ENCODE peak calls at places on chromosomes 4 and X, in four cellular contexts. W, A, D and L are unnamed samples.

GRCh38 chr4:158051401-158052235 is 121.2 kb downstream of the GASK1B start:
- DNase-seq in D (no peak), W (no peak), A (no peak), L (no peak)

GRCh38 chrX:26262121-26262523 is 46.2 kb downstream of the MAGEB5 start:
- DNase-seq in W (no peak), D (no peak), A (no peak), L (no peak)

GRCh38 chr4:6526696-6527095 is 48.3 kb upstream of the MAN2B2 start:
- DNase-seq in W (no peak), A (no peak), D (no peak), L (no peak)

GRCh38 chrX:119518371-119518770 is 46.8 kb downstream of the STEEP1 start:
- DNase-seq in D (no peak), A (no peak), W (no peak), L (no peak)

GRCh38 chr4:95102391-95102790 is 344.6 kb downstream of the BMPR1B start:
- DNase-seq in A (no peak), D (no peak), W (no peak), L (no peak)

GRCh38 chr4:91064157-91064853 is 937.1 kb downstream of the CCSER1 start:
- DNase-seq in D (no peak), A (no peak), W (no peak), L (peak)

GRCh38 chr4:146132445-146132844 is 43.1 kb upstream of the LSM6 start:
- DNase-seq in A (no peak), W (peak), D (no peak), L (no peak)

GRCh38 chrX:21382715-21383114 is 8.5 kb downstream of the CNKSR2 start:
- DNase-seq in A (no peak), W (no peak), D (no peak), L (no peak)

GRCh38 chr4:169723207-169723606 is 34.5 kb downstream of the HPF1 start:
- DNase-seq in W (no peak), A (peak), D (no peak), L (peak)

GRCh38 chr4:123505077-123505456 is 108.5 kb downstream of the SPRY1 start:
- DNase-seq in D (no peak), A (no peak), W (no peak), L (peak)

GRCh38 chrX:141278306-141278705 is 36.0 kb upstream of the SPANXC start:
- DNase-seq in A (peak), W (no peak), D (no peak), L (peak)

GRCh38 chrX:15882704-15883539 is 28.3 kb upstream of the AP1S2 start:
- DNase-seq in A (no peak), D (no peak), W (peak), L (no peak)

GRCh38 chr4:82480786-82481317 is 50.5 kb downstream of the ENOPH1 start:
- DNase-seq in A (no peak), W (no peak), D (no peak), L (no peak)

GRCh38 chr4:2417765-2418651 is at the start of gene ZFYVE28:
- DNase-seq in A (peak), W (no peak), D (no peak), L (no peak)

GRCh38 chr4:52984469-52984868 is 122.4 kb downstream of the RASL11B start:
- DNase-seq in W (no peak), D (no peak), A (no peak), L (no peak)

GRCh38 chrX:64192673-64193072 is 12.8 kb downstream of the AMER1 start:
- DNase-seq in W (no peak), A (no peak), D (no peak), L (no peak)

GRCh38 chr4:32931475-32931874 is 2211.3 kb downstream of the PCDH7 start:
- DNase-seq in A (no peak), D (no peak), W (no peak), L (no peak)

GRCh38 chr4:182679531-182679930 is 237.7 kb downstream of the DCTD start:
- DNase-seq in W (no peak), D (no peak), A (no peak), L (no peak)

GRCh38 chrX:31593353-31593752 is 521.5 kb upstream of the FTHL17 start:
- DNase-seq in D (no peak), A (no peak), W (no peak), L (no peak)

GRCh38 chrX:68180501-68181061 is 252.7 kb downstream of the OPHN1 start:
- DNase-seq in D (no peak), A (peak), W (no peak), L (no peak)
- TF ChIP-seq ATF2 in D (no peak), A (no peak), W (no peak), L (no peak)

GRCh38 chr4:121138014-121138413 is 26.1 kb downstream of the TNIP3 start:
- DNase-seq in D (no peak), A (no peak), W (no peak), L (no peak)
- TF ChIP-seq BRCA1 in D (no peak), A (no peak), W (no peak), L (no peak)

DNA sequence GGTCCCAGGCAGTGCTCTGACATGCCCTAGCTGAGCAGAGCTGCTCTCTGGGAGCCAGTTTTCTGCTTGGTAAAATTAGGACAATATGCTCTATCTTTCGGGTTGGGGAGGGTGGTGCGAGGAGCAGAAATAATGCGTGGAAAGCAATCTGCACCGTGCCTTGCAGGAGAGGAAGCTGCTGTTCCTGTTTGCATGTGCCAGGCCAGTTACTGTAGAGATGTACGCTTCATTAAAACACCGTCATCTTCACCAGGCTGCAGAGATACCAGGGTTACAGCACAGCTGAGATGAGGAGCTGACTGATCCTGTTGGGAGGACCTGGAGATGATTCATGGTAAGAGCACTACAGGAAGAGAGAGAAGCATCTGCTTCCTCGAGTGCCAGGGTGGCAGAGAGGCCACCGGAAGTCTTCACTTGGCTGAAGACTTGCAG is 29.5 kb upstream of the IRF2 start:
- DNase-seq in W (no peak), A (no peak), D (no peak), L (no peak)
- H3K27ac ChIP-seq in W (no peak), A (no peak), D (no peak), L (no peak)

GRCh38 chr4:153341575-153342090 is 2.9 kb upstream of the MND1 start:
- DNase-seq in A (peak), D (no peak), W (no peak), L (peak)
- TF ChIP-seq ATF2 in A (no peak), D (no peak), W (no peak), L (no peak)

GRCh38 chrX:52504551-52504950 is 8.9 kb downstream of the XAGE1A start:
- DNase-seq in A (no peak), D (no peak), W (no peak), L (no peak)
- TF ChIP-seq BRCA1 in A (no peak), D (no peak), W (no peak), L (no peak)

GRCh38 chrX:5617666-5618065 is 611.0 kb downstream of the NLGN4X start:
- DNase-seq in D (no peak), A (no peak), W (no peak), L (no peak)
- H3K27ac ChIP-seq in D (no peak), A (no peak), W (no peak), L (no peak)